ENCODE peak calls at places on chromosome 7, in eight cellular contexts. Z is small intestine, N is PC-3, F is upper lobe of left lung, T is HepG2, J is Panc1, L is lower lobe of right lung, B is psoas muscle. C is an unnamed sample.

GRCh38 chr7:120218702-120219101 is 54.3 kb upstream of the KCND2 start:
- DNase-seq in Z (no peak), N (no peak), F (no peak), T (no peak), J (no peak), L (no peak), B (peak; percentile 30), C (no peak)

GRCh38 chr7:80463272-80463920 is 48.5 kb downstream of the GNAT3 start:
- DNase-seq in Z (peak; percentile 46), N (peak; percentile 32), F (no peak), T (no peak), J (no peak), L (no peak), B (no peak), C (no peak)

GRCh38 chr7:134245253-134245652 is 71.5 kb downstream of the SLC35B4 start:
- DNase-seq in Z (no peak), N (no peak), F (no peak), T (no peak), J (no peak), L (no peak), B (no peak), C (no peak)

GRCh38 chr7:38222481-38223096 is 44.5 kb downstream of the STARD3NL start:
- DNase-seq in Z (peak; percentile 83), N (peak; percentile 79), F (no peak), T (peak; percentile 51), J (peak; percentile 54), L (no peak), B (no peak), C (peak; percentile 34)

GRCh38 chr7:6093375-6093774 is 62.2 kb downstream of the ANKRD61 start:
- DNase-seq in Z (no peak), N (no peak), F (no peak), T (no peak), J (no peak), L (no peak), B (no peak), C (no peak)

GRCh38 chr7:96855691-96856090 is 146.0 kb upstream of the SEM1 start:
- DNase-seq in Z (no peak), N (no peak), F (no peak), T (no peak), J (no peak), L (no peak), B (no peak), C (no peak)

GRCh38 chr7:42493436-42494198 is 256.6 kb upstream of the GLI3 start:
- DNase-seq in Z (peak; percentile 3), N (peak; percentile 81), F (peak; percentile 91), T (no peak), J (no peak), L (peak; percentile 67), B (peak; percentile 81), C (no peak)

GRCh38 chr7:94590526-94591162 is 65.3 kb downstream of the SGCE start:
- DNase-seq in Z (no peak), N (no peak), F (no peak), T (no peak), J (no peak), L (no peak), B (no peak), C (no peak)

GRCh38 chr7:158952776-158953175 is 96.4 kb downstream of the DYNC2I1 start:
- DNase-seq in Z (no peak), N (no peak), F (no peak), T (no peak), J (no peak), L (no peak), B (no peak), C (no peak)

GRCh38 chr7:6250364-6250833 is 22.0 kb downstream of the CYTH3 start:
- DNase-seq in Z (no peak), N (no peak), F (no peak), T (no peak), J (no peak), L (no peak), B (no peak), C (no peak)

GRCh38 chr7:116139007-116139406 is 71.3 kb upstream of the TES start:
- DNase-seq in Z (no peak), N (peak; percentile 64), F (no peak), T (peak; percentile 9), J (no peak), L (no peak), B (no peak), C (no peak)

GRCh38 chr7:51472017-51472296 is 155.3 kb upstream of the COBL start:
- DNase-seq in Z (no peak), N (no peak), F (no peak), T (no peak), J (no peak), L (no peak), B (no peak), C (no peak)

GRCh38 chr7:101860316-101861222 is 43.1 kb downstream of the CUX1 start:
- DNase-seq in Z (no peak), N (no peak), F (no peak), T (no peak), J (no peak), L (no peak), B (no peak), C (no peak)

GRCh38 chr7:79982151-79982770 is 152.4 kb upstream of the GNAI1 start:
- DNase-seq in Z (no peak), N (peak; percentile 65), F (no peak), T (no peak), J (no peak), L (no peak), B (no peak), C (no peak)

GRCh38 chr7:157587051-157587450 is 250.2 kb downstream of the DNAJB6 start:
- DNase-seq in Z (no peak), N (no peak), F (no peak), T (no peak), J (no peak), L (no peak), B (no peak), C (no peak)

GRCh38 chr7:107045980-107046379 is 1.5 kb downstream of the PRKAR2B start:
- DNase-seq in Z (peak; percentile 10), N (peak; percentile 59), F (no peak), T (no peak), J (no peak), L (no peak), B (no peak), C (no peak)

GRCh38 chr7:229184-229964 is 37.0 kb downstream of the FAM20C start:
- DNase-seq in Z (no peak), N (no peak), F (peak; percentile 62), T (no peak), J (no peak), L (no peak), B (peak; percentile 88), C (no peak)

GRCh38 chr7:101100858-101101847 is 15.9 kb downstream of the TRIM56 start:
- DNase-seq in Z (no peak), N (no peak), F (no peak), T (no peak), J (no peak), L (no peak), B (no peak), C (no peak)

GRCh38 chr7:83532229-83532628 is 116.7 kb downstream of the SEMA3E start:
- DNase-seq in Z (no peak), N (peak; percentile 49), F (no peak), T (no peak), J (no peak), L (no peak), B (no peak), C (peak; percentile 7)

GRCh38 chr7:149310113-149310836 is 48.3 kb downstream of the ZNF783 start:
- DNase-seq in Z (peak; percentile 39), N (peak; percentile 80), F (no peak), T (peak; percentile 53), J (peak; percentile 90), L (no peak), B (no peak), C (peak; percentile 91)

GRCh38 chr7:378551-379455 is 88.8 kb downstream of the FOXL3 start:
- DNase-seq in Z (peak; percentile 84), N (no peak), F (peak; percentile 83), T (no peak), J (no peak), L (peak; percentile 39), B (no peak), C (no peak)

GRCh38 chr7:113799896-113800295 is 118.9 kb downstream of the PPP1R3A start:
- DNase-seq in Z (peak; percentile 46), N (no peak), F (no peak), T (no peak), J (no peak), L (no peak), B (no peak), C (no peak)

DNA sequence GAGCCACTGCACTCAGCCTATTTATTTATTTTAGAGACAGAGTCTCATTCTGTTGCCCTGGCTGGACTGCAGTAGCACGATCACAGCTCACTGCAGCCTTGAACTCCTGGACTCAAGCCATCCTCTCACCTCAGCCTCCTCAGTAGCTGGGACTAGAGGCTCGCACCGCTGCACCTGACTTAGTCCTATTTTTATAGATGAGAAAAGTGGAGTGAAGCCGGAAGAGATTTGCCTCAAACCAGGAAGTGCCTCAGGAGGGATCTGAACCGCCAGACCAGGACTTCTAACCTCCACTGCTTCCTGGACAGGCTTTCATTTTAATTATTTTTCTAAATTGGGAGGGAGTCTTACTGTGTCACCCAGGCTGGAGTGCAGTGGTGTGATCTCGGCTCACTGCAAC is 17.5 kb upstream of the CLIP2 start:
- DNase-seq in Z (no peak), N (no peak), F (no peak), T (no peak), J (no peak), L (no peak), B (no peak), C (no peak)
- H3K36me3 ChIP-seq in Z (no peaks in the 10 kb centered on the region), N (no peaks in the 10 kb centered on the region), F (no peaks in the 10 kb centered on the region), T (no peaks in the 10 kb centered on the region), J (no peaks in the 10 kb centered on the region), L (no peaks in the 10 kb centered on the region), B (no peaks in the 10 kb centered on the region), C (no peaks in the 10 kb centered on the region)

GRCh38 chr7:91974066-91974465 is 33.4 kb downstream of the AKAP9 start:
- DNase-seq in Z (no peak), N (no peak), F (no peak), T (no peak), J (no peak), L (no peak), B (no peak), C (no peak)
- H3K36me3 ChIP-seq in Z (no peaks in the 10 kb centered on the region), N (no peaks in the 10 kb centered on the region), F (no peaks in the 10 kb centered on the region), T (peaks cover 18% of the 10 kb centered on the region), J (no peaks in the 10 kb centered on the region), L (peaks cover 34% of the 10 kb centered on the region), B (no peaks in the 10 kb centered on the region), C (no peaks in the 10 kb centered on the region)

GRCh38 chr7:90383879-90384278 is 19.4 kb upstream of the CLDN12 start:
- DNase-seq in Z (no peak), N (peak; percentile 42), F (no peak), T (no peak), J (no peak), L (no peak), B (no peak), C (no peak)

GRCh38 chr7:90384433-90384832 is 18.8 kb upstream of the CLDN12 start:
- DNase-seq in Z (no peak), N (peak; percentile 74), F (no peak), T (no peak), J (no peak), L (no peak), B (no peak), C (no peak)

GRCh38 chr7:90387470-90388240 is 15.6 kb upstream of the CLDN12 start:
- DNase-seq in Z (no peak), N (peak; percentile 79), F (no peak), T (no peak), J (no peak), L (no peak), B (no peak), C (no peak)

GRCh38 chr7:90383422-90383821 is 19.8 kb upstream of the CLDN12 start:
- DNase-seq in Z (no peak), N (peak; percentile 79), F (no peak), T (no peak), J (peak; percentile 43), L (no peak), B (no peak), C (no peak)
- H3K36me3 ChIP-seq in Z (peaks cover 8% of the 10 kb centered on the region), N (peaks cover 42% of the 10 kb centered on the region), F (peaks cover 18% of the 10 kb centered on the region), T (peaks cover 56% of the 10 kb centered on the region), J (peaks cover 4% of the 10 kb centered on the region), L (peaks cover 82% of the 10 kb centered on the region), B (peaks cover 3% of the 10 kb centered on the region), C (peaks cover 11% of the 10 kb centered on the region)

GRCh38 chr7:16675277-16675676 is 29.3 kb downstream of the BZW2 start:
- DNase-seq in Z (no peak), N (no peak), F (no peak), T (no peak), J (no peak), L (no peak), B (no peak), C (no peak)
- H3K36me3 ChIP-seq in Z (no peaks in the 10 kb centered on the region), N (peaks cover 53% of the 10 kb centered on the region), F (no peaks in the 10 kb centered on the region), T (peaks cover 33% of the 10 kb centered on the region), J (peaks cover 7% of the 10 kb centered on the region), L (peaks cover 16% of the 10 kb centered on the region), B (peaks cover 7% of the 10 kb centered on the region), C (peaks cover 21% of the 10 kb centered on the region)